ENCODE peak calls at places on chromosomes 6 and 20, in four cellular contexts. One of them, this sample, is unnamed.

GRCh38 chr6:106728296-106728870 is 99.0 kb downstream of the QRSL1 start:
- DNase-seq in ovary: no peak
- DNase-seq in psoas muscle: no peak
- DNase-seq in hepatocyte: no peak
- DNase-seq in this sample: no peak

GRCh38 chr6:39815356-39815755 is 23.2 kb downstream of the DAAM2 start:
- DNase-seq in ovary: no peak
- DNase-seq in psoas muscle: no peak
- DNase-seq in hepatocyte: no peak
- DNase-seq in this sample: no peak

GRCh38 chr20:31494131-31494530 is 19.0 kb downstream of the REM1 start:
- DNase-seq in ovary: no peak
- DNase-seq in psoas muscle: no peak
- DNase-seq in hepatocyte: peak
- DNase-seq in this sample: no peak

GRCh38 chr6:15327271-15327670 is 81.4 kb downstream of the JARID2 start:
- DNase-seq in ovary: no peak
- DNase-seq in psoas muscle: no peak
- DNase-seq in hepatocyte: no peak
- DNase-seq in this sample: peak

GRCh38 chr20:6832811-6833210 is 65.3 kb downstream of the BMP2 start:
- DNase-seq in ovary: no peak
- DNase-seq in psoas muscle: no peak
- DNase-seq in hepatocyte: no peak
- DNase-seq in this sample: no peak

GRCh38 chr6:47134476-47135189 is 92.5 kb upstream of the ADGRF1 start:
- DNase-seq in ovary: no peak
- DNase-seq in psoas muscle: no peak
- DNase-seq in hepatocyte: peak
- DNase-seq in this sample: no peak

GRCh38 chr6:154994881-154995240 is 254 bp upstream of the TIAM2 start:
- DNase-seq in ovary: no peak
- DNase-seq in psoas muscle: no peak
- DNase-seq in hepatocyte: no peak
- DNase-seq in this sample: no peak

GRCh38 chr20:6241591-6241990 is 118.8 kb upstream of the FERMT1 start:
- DNase-seq in ovary: no peak
- DNase-seq in psoas muscle: no peak
- DNase-seq in hepatocyte: no peak
- DNase-seq in this sample: no peak

GRCh38 chr6:14283600-14284235 is 166.1 kb downstream of the CD83 start:
- DNase-seq in ovary: no peak
- DNase-seq in psoas muscle: no peak
- DNase-seq in hepatocyte: no peak
- DNase-seq in this sample: no peak

GRCh38 chr6:74248966-74249365 is 553.0 kb downstream of the CD109 start:
- DNase-seq in ovary: no peak
- DNase-seq in psoas muscle: no peak
- DNase-seq in hepatocyte: no peak
- DNase-seq in this sample: no peak

GRCh38 chr6:88008411-88008810 is 39.2 kb upstream of the SPACA1 start:
- DNase-seq in ovary: no peak
- DNase-seq in psoas muscle: no peak
- DNase-seq in hepatocyte: no peak
- DNase-seq in this sample: no peak

GRCh38 chr6:13357551-13358075 is 29.3 kb upstream of the TBC1D7 start:
- DNase-seq in ovary: no peak
- DNase-seq in psoas muscle: no peak
- DNase-seq in hepatocyte: no peak
- DNase-seq in this sample: peak

GRCh38 chr6:169800668-169801395 is 49.4 kb downstream of the ERMARD start:
- DNase-seq in ovary: no peak
- DNase-seq in psoas muscle: no peak
- DNase-seq in hepatocyte: peak
- DNase-seq in this sample: no peak

GRCh38 chr20:1803216-1804128 is 91.7 kb upstream of the SIRPA start:
- DNase-seq in ovary: no peak
- DNase-seq in psoas muscle: peak
- DNase-seq in hepatocyte: peak
- DNase-seq in this sample: peak

GRCh38 chr20:34716921-34717229 is 12.7 kb downstream of the TP53INP2 start:
- DNase-seq in ovary: no peak
- DNase-seq in psoas muscle: no peak
- DNase-seq in hepatocyte: no peak
- DNase-seq in this sample: no peak

GRCh38 chr6:50539441-50539840 is 173.9 kb upstream of the TFAP2D start:
- DNase-seq in ovary: no peak
- DNase-seq in psoas muscle: no peak
- DNase-seq in hepatocyte: no peak
- DNase-seq in this sample: no peak

GRCh38 chr6:166704171-166704570 is 77.1 kb upstream of the RPS6KA2 start:
- DNase-seq in ovary: no peak
- DNase-seq in psoas muscle: no peak
- DNase-seq in hepatocyte: no peak
- DNase-seq in this sample: no peak

GRCh38 chr6:24919404-24919892 is 16.3 kb downstream of the RIPOR2 start:
- DNase-seq in ovary: no peak
- DNase-seq in psoas muscle: no peak
- DNase-seq in hepatocyte: no peak
- DNase-seq in this sample: peak

GRCh38 chr20:9839626-9840025 is 750 bp upstream of the PAK5 start:
- DNase-seq in ovary: no peak
- DNase-seq in psoas muscle: no peak
- DNase-seq in hepatocyte: no peak
- DNase-seq in this sample: no peak

GRCh38 chr6:8219352-8219943 is 117.1 kb upstream of the EEF1E1 start:
- DNase-seq in ovary: peak
- DNase-seq in psoas muscle: no peak
- DNase-seq in hepatocyte: peak
- DNase-seq in this sample: peak

GRCh38 chr20:22490287-22491187 is 93.8 kb downstream of the FOXA2 start:
- DNase-seq in ovary: no peak
- DNase-seq in psoas muscle: no peak
- DNase-seq in hepatocyte: peak
- DNase-seq in this sample: no peak

GRCh38 chr6:142856857-142857608 is 87.9 kb downstream of the HIVEP2 start:
- DNase-seq in ovary: no peak
- DNase-seq in psoas muscle: no peak
- DNase-seq in hepatocyte: no peak
- DNase-seq in this sample: peak

GRCh38 chr6:53728570-53729194 is 63.1 kb upstream of the KLHL31 start:
- DNase-seq in ovary: peak
- DNase-seq in psoas muscle: no peak
- DNase-seq in hepatocyte: peak
- DNase-seq in this sample: peak

GRCh38 chr20:57627972-57628650 is 7.9 kb upstream of the ZBP1 start:
- DNase-seq in ovary: no peak
- DNase-seq in psoas muscle: no peak
- DNase-seq in hepatocyte: peak
- DNase-seq in this sample: peak

GRCh38 chr6:136113736-136114173 is 136.4 kb downstream of the MTFR2 start:
- DNase-seq in ovary: no peak
- DNase-seq in psoas muscle: no peak
- DNase-seq in hepatocyte: peak
- DNase-seq in this sample: peak

GRCh38 chr20:39861381-39861780 is 827.7 kb downstream of the MAFB start:
- DNase-seq in ovary: no peak
- DNase-seq in psoas muscle: no peak
- DNase-seq in hepatocyte: peak
- DNase-seq in this sample: no peak

GRCh38 chr20:5668529-5668868 is 81.7 kb upstream of the SHLD1 start:
- DNase-seq in ovary: no peak
- DNase-seq in psoas muscle: no peak
- DNase-seq in hepatocyte: no peak
- DNase-seq in this sample: no peak

GRCh38 chr20:16761305-16761829 is 13.2 kb downstream of the OTOR start:
- DNase-seq in ovary: peak
- DNase-seq in psoas muscle: no peak
- DNase-seq in hepatocyte: peak
- DNase-seq in this sample: peak

GRCh38 chr6:1325471-1326309 is 13.8 kb downstream of the FOXQ1 start:
- DNase-seq in ovary: no peak
- DNase-seq in psoas muscle: no peak
- DNase-seq in hepatocyte: peak
- DNase-seq in this sample: no peak

GRCh38 chr20:5677389-5677788 is 72.8 kb upstream of the SHLD1 start:
- DNase-seq in ovary: no peak
- DNase-seq in psoas muscle: no peak
- DNase-seq in hepatocyte: no peak
- DNase-seq in this sample: no peak

GRCh38 chr6:106973841-106974336 is 640 bp downstream of the CD24 start:
- DNase-seq in ovary: no peak
- DNase-seq in psoas muscle: no peak
- DNase-seq in hepatocyte: peak
- DNase-seq in this sample: peak

GRCh38 chr20:24337074-24337473 is 132.4 kb upstream of the SYNDIG1 start:
- DNase-seq in ovary: no peak
- DNase-seq in psoas muscle: no peak
- DNase-seq in hepatocyte: no peak
- DNase-seq in this sample: no peak

GRCh38 chr6:107576852-107577251 is 86.9 kb downstream of the SOBP start:
- DNase-seq in ovary: no peak
- DNase-seq in psoas muscle: no peak
- DNase-seq in hepatocyte: no peak
- DNase-seq in this sample: peak

GRCh38 chr6:152635949-152636674 is 1.1 kb downstream of the SYNE1 start:
- DNase-seq in ovary: peak
- DNase-seq in psoas muscle: no peak
- DNase-seq in hepatocyte: peak
- DNase-seq in this sample: peak

GRCh38 chr6:81985191-81985590 is 232.7 kb upstream of the TENT5A start:
- DNase-seq in ovary: no peak
- DNase-seq in psoas muscle: no peak
- DNase-seq in hepatocyte: no peak
- DNase-seq in this sample: no peak

GRCh38 chr6:4210619-4211419 is 75.4 kb upstream of the ECI2 start:
- DNase-seq in ovary: peak
- DNase-seq in psoas muscle: peak
- DNase-seq in hepatocyte: peak
- DNase-seq in this sample: peak

GRCh38 chr6:107536183-107536582 is 46.3 kb downstream of the SOBP start:
- DNase-seq in ovary: no peak
- DNase-seq in psoas muscle: no peak
- DNase-seq in hepatocyte: no peak
- DNase-seq in this sample: no peak

GRCh38 chr20:33177866-33178265 is 9.9 kb downstream of the BPIFA2 start:
- DNase-seq in ovary: no peak
- DNase-seq in psoas muscle: no peak
- DNase-seq in hepatocyte: no peak
- DNase-seq in this sample: no peak

GRCh38 chr6:166365806-166366205 is 16.9 kb downstream of the MPC1 start:
- DNase-seq in ovary: no peak
- DNase-seq in psoas muscle: no peak
- DNase-seq in hepatocyte: no peak
- DNase-seq in this sample: no peak

DNA sequence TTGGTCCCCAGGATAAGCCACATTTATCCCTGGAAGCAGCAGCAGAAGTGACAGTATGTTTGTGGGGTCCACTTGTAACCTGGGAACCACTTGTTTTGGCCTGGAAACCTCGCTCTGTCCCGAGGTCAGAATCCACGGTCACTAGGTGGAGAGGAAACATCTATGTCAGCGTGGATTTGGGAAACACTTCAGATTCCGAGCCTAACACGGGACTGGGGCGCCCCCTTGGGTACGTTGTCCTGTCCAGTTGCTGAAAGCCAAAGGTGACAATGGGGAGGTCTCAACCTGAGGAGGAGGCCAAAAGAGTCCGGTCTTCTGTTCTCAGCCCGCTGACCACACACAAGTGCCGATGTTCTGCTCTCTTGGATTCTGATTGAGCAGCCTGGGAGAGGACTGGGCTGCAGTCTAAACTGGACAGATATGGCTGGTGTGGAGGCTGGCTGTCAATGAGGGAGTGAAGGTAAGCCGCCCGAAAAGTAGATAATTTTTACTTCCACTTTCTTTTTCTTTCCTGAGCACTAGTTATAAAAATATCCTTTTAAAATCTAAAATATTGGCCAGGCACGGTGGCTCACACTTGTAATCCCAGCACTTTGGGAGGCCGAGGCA is 4.9 kb upstream of the ZFP57 start:
- DNase-seq in ovary: no peak
- DNase-seq in psoas muscle: no peak
- DNase-seq in hepatocyte: no peak
- DNase-seq in this sample: no peak
- TF ChIP-seq CTCF in ovary: no peak
- TF ChIP-seq CTCF in psoas muscle: no peak
- TF ChIP-seq CTCF in hepatocyte: no peak
- TF ChIP-seq CTCF in this sample: no peak

DNA sequence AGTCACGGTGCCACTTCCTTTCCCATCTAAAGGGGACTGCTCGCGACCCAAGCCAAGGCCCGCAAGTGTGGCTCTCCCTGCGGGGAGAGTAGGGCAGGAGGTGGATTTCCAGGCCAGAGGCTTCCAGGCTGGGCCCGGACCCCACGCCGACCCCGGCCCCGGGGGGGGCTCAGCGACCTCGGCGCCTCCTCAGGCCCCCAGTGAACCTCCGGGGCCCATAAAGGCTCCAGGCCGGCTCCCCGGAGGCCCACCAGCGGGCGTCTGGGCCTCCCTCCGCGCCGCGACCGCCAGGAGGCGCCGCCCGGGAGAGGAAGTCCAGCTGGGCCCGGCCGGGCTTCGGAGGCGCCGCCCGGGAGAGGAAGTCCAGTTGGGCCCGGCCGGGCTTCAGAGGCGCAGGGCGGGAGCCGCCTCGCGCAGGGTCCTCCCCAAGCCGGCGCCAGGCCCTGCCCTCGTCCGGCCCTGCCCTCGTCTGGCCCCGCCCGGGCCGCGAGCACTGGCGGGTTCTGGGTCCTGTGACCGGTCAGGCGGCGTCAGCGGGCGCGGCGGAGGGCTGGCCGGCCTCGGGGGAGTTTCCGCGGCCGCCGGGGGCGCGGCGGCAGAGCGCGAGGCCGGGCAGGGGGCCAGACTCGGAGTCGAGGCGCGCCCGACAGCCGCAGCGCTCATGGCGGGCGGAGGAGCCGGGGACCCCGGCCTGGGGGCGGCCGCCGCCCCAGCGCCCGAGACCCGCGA is at the start of gene RAB32:
- DNase-seq in ovary: peak
- DNase-seq in psoas muscle: peak
- DNase-seq in hepatocyte: peak
- DNase-seq in this sample: peak
- TF ChIP-seq CTCF in ovary: peak
- TF ChIP-seq CTCF in psoas muscle: peak
- TF ChIP-seq CTCF in hepatocyte: peak
- TF ChIP-seq CTCF in this sample: peak

GRCh38 chr20:560680-561079 is 17.1 kb upstream of the CSNK2A1 start:
- DNase-seq in ovary: no peak
- DNase-seq in psoas muscle: no peak
- DNase-seq in hepatocyte: no peak
- DNase-seq in this sample: no peak
- TF ChIP-seq CTCF in ovary: no peak
- TF ChIP-seq CTCF in psoas muscle: no peak
- TF ChIP-seq CTCF in hepatocyte: peak
- TF ChIP-seq CTCF in this sample: no peak

GRCh38 chr6:69162811-69163210 is 527.7 kb downstream of the ADGRB3 start:
- DNase-seq in ovary: no peak
- DNase-seq in psoas muscle: no peak
- DNase-seq in hepatocyte: no peak
- DNase-seq in this sample: no peak

GRCh38 chr6:69164564-69165252 is 529.6 kb downstream of the ADGRB3 start:
- DNase-seq in ovary: no peak
- DNase-seq in psoas muscle: no peak
- DNase-seq in hepatocyte: no peak
- DNase-seq in this sample: no peak
- TF ChIP-seq CTCF in ovary: no peak
- TF ChIP-seq CTCF in psoas muscle: no peak
- TF ChIP-seq CTCF in hepatocyte: no peak
- TF ChIP-seq CTCF in this sample: no peak

This sample was measured in activated CD8-positive, alpha-beta T cell treated with anti-CD3 and anti-CD28 coated beads for 36 hours.